ENCODE peak calls at places on chromosomes 16 and 17, in four cellular contexts. M is lung, V is fibroblast of mammary gland, X is AG09309. Q is an unnamed sample.

GRCh38 chr16:89657442-89658220 is at the start of the genes CHMP1A and SPATA33:
- DNase-seq in M (peak; percentile 90), V (peak; percentile 76), X (no peak), Q (peak; percentile 79)

GRCh38 chr17:39730095-39730921 is at the start of gene MIEN1:
- DNase-seq in M (peak; percentile 93), V (peak; percentile 67), X (no peak), Q (peak; percentile 66)

GRCh38 chr17:43171761-43172487 is 910 bp downstream of the NBR1 start:
- DNase-seq in M (no peak), V (peak; percentile 93), X (peak; percentile 87), Q (peak; percentile 97)

GRCh38 chr16:1731603-1732002 is 25.6 kb downstream of the MAPK8IP3 start:
- DNase-seq in M (no peak), V (no peak), X (no peak), Q (no peak)

GRCh38 chr17:1272701-1273100 is 2.5 kb downstream of the BHLHA9 start:
- DNase-seq in M (no peak), V (no peak), X (no peak), Q (no peak)

GRCh38 chr17:77279448-77280303 is 138.9 kb downstream of the SEC14L1 start:
- DNase-seq in M (peak; percentile 62), V (peak; percentile 84), X (no peak), Q (no peak)

GRCh38 chr16:12804395-12804794 is 708 bp upstream of the CPPED1 start:
- DNase-seq in M (no peak), V (no peak), X (no peak), Q (no peak)

GRCh38 chr17:70355185-70355584 is 185.9 kb downstream of the KCNJ2 start:
- DNase-seq in M (no peak), V (peak; percentile 14), X (no peak), Q (no peak)

GRCh38 chr16:57926041-57926440 is 44.9 kb downstream of the CNGB1 start:
- DNase-seq in M (no peak), V (no peak), X (no peak), Q (no peak)

GRCh38 chr16:89700649-89701424 is 668 bp downstream of the SPATA2L start:
- DNase-seq in M (no peak), V (no peak), X (no peak), Q (no peak)

GRCh38 chr16:57575468-57576277 is 33.2 kb downstream of the ADGRG5 start:
- DNase-seq in M (no peak), V (no peak), X (no peak), Q (no peak)

GRCh38 chr17:78789149-78789662 is 7.1 kb upstream of the CYTH1 start:
- DNase-seq in M (peak; percentile 36), V (no peak), X (no peak), Q (no peak)

GRCh38 chr16:57600048-57600835 is 28.2 kb upstream of the ADGRG1 start:
- DNase-seq in M (peak; percentile 62), V (peak; percentile 42), X (no peak), Q (no peak)

GRCh38 chr17:34736611-34737010 is 157.2 kb downstream of the TMEM132E start:
- DNase-seq in M (no peak), V (no peak), X (no peak), Q (no peak)

GRCh38 chr17:77322534-77323412 is 182.0 kb downstream of the SEC14L1 start:
- DNase-seq in M (peak; percentile 75), V (peak; percentile 99), X (peak; percentile 98), Q (peak; percentile 98)

GRCh38 chr16:66250686-66251405 is 115.6 kb upstream of the CDH5 start:
- DNase-seq in M (peak; percentile 61), V (peak; percentile 84), X (no peak), Q (peak; percentile 19)

GRCh38 chr16:19883296-19883951 is 1.2 kb downstream of the GPRC5B start:
- DNase-seq in M (no peak), V (no peak), X (no peak), Q (no peak)

GRCh38 chr17:74569392-74570003 is 2.2 kb upstream of the CD300H start:
- DNase-seq in M (peak; percentile 50), V (peak; percentile 100), X (peak; percentile 99), Q (peak; percentile 0)

GRCh38 chr17:68346448-68346847 is 55.2 kb downstream of the ARSG start:
- DNase-seq in M (peak; percentile 51), V (no peak), X (no peak), Q (no peak)

GRCh38 chr16:27489421-27489820 is 60.3 kb downstream of the GTF3C1 start:
- DNase-seq in M (no peak), V (no peak), X (no peak), Q (no peak)

GRCh38 chr16:13070268-13070667 is 168.9 kb downstream of the SHISA9 start:
- DNase-seq in M (no peak), V (no peak), X (no peak), Q (no peak)

GRCh38 chr17:78362671-78363070 is 2.8 kb upstream of the SOCS3 start:
- DNase-seq in M (no peak), V (no peak), X (no peak), Q (no peak)

GRCh38 chr16:84851192-84852127 is 31.7 kb downstream of the CRISPLD2 start:
- DNase-seq in M (no peak), V (peak; percentile 97), X (peak; percentile 78), Q (peak; percentile 95)

GRCh38 chr16:69451166-69451565 is 26.7 kb downstream of the CYB5B start:
- DNase-seq in M (no peak), V (no peak), X (no peak), Q (peak; percentile 43)

GRCh38 chr16:89359296-89360147 is 130.8 kb downstream of the ANKRD11 start:
- DNase-seq in M (no peak), V (peak; percentile 48), X (no peak), Q (no peak)

GRCh38 chr17:19024101-19025078 is 19.8 kb upstream of the FAM83G start:
- DNase-seq in M (no peak), V (peak; percentile 67), X (no peak), Q (peak; percentile 64)

GRCh38 chr17:81400154-81400938 is 5.1 kb downstream of the BAHCC1 start:
- DNase-seq in M (no peak), V (no peak), X (no peak), Q (peak; percentile 44)

GRCh38 chr16:50152807-50153647 is at the start of gene TENT4B:
- DNase-seq in M (peak; percentile 87), V (peak; percentile 73), X (no peak), Q (peak; percentile 75)

GRCh38 chr16:67415872-67416793 is at the start of gene ZDHHC1:
- DNase-seq in M (peak; percentile 61), V (peak; percentile 80), X (no peak), Q (peak; percentile 33)
- TF ChIP-seq CTCF in M (peak; percentile 56), V (no peak), X (peak; percentile 24), Q (peak; percentile 80)

DNA sequence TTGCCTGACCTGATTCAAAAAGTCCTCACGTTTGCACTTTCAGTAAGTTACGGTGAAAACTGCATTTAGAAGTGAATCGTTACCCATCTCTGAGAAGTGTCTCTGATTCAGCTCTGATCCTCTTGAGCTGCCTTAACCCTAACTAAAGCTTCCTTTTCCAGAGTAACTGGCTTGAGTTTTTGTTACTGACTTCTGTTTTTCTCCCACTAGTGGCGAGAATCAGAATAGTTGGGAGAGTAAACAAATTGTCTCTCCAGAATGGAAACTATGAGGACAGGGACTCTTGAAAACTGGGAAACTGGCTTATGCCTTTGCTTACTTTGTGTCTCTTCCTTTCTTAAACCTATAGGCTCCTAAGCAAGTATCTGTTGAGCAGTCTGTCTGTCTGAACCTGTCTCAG is 31.3 kb upstream of the KPNB1 start:
- DNase-seq in M (no peak), V (peak; percentile 12), X (no peak), Q (peak; percentile 37)
- TF ChIP-seq CTCF in M (no peak), V (peak; percentile 29), X (peak; percentile 35), Q (peak; percentile 73)

GRCh38 chr17:56599093-56599492 is 5.6 kb downstream of the NOG start:
- DNase-seq in M (no peak), V (no peak), X (no peak), Q (no peak)
- TF ChIP-seq CTCF in M (no peak), V (no peak), X (no peak), Q (no peak)

GRCh38 chr17:21213005-21213404 is 956 bp downstream of the TMEM11 start:
- DNase-seq in M (no peak), V (no peak), X (no peak), Q (no peak)

GRCh38 chr17:21215935-21216334 is 2.0 kb upstream of the TMEM11 start:
- DNase-seq in M (no peak), V (peak; percentile 38), X (no peak), Q (no peak)

GRCh38 chr17:21214777-21215541 is 998 bp upstream of the TMEM11 start:
- DNase-seq in M (no peak), V (peak; percentile 25), X (no peak), Q (no peak)

GRCh38 chr17:21213491-21214014 is 408 bp downstream of the TMEM11 start:
- DNase-seq in M (peak; percentile 53), V (no peak), X (no peak), Q (no peak)

DNA sequence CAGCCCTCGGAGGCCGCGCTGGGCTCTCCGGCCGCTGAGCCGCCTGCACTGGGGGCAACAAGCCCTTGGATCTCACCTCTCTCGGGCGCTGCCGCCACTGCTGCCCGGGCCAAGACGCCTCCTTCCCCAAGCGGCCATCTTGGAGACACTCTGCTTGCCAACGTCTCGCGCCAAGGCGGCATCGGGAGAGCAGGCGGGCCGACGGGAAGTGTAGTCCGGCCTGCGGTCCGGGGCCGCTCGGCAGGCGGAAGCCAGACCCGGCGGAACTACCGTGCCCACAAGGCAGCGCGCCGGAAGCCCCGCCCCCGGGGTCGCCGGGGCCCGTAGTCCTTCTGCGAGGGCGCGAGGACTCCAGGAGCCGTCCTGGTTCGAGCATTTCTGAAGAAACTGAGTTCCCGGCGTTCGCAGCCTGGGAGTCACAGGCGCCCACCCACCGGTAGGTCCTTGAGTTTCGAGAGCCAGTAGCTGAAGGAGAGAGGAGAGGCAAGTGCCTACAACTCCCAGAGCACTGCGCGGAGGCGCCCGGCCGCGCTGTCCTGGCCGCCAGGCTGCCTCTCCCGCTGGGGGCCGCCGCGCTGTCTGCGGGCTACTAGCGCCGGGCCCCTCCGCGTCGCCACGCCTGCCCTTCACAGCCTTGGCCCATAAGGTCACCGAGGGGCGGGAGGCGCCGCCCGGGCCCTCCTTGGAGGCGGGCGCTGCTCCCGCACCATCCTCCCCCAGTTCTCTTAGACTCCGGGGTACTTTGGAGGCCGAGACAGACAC is at the start of gene TMEM11:
- DNase-seq in M (peak; percentile 96), V (peak; percentile 92), X (peak; percentile 79), Q (peak; percentile 95)
- TF ChIP-seq CTCF in M (no peak), V (no peak), X (no peak), Q (peak; percentile 43)

GRCh38 chr17:8312726-8313600 is 2.9 kb downstream of the ARHGEF15 start:
- DNase-seq in M (no peak), V (no peak), X (no peak), Q (no peak)
- TF ChIP-seq CTCF in M (no peak), V (no peak), X (no peak), Q (no peak)

Q was measured in HFFc6.